ENCODE peak calls at places on chromosomes 11 and 22, in five cellular contexts. I is left ventricle myocardium inferior; R is stimulated activated CD4-positive, alpha-beta T cell treated with anti-CD3 and anti-CD28 coated beads, TNF-alpha, amount 100 ng/mL, for 24 hours; N is islet precursor cell; W is upper lobe of right lung. U is an unnamed sample.

GRCh38 chr22:35721954-35722353 is 4.3 kb downstream of the APOL5 start:
- DNase-seq in R (no peak), I (no peak), W (no peak), N (no peak), U (no peak)

GRCh38 chr22:31619611-31620300 is 42.3 kb downstream of the PISD start:
- DNase-seq in N (no peak), R (no peak), W (no peak), I (no peak), U (no peak)

GRCh38 chr22:38079804-38080203 is 4.2 kb downstream of the SLC16A8 start:
- DNase-seq in N (no peak), I (no peak), R (no peak), W (no peak), U (no peak)

GRCh38 chr11:34972892-34973291 is 56.5 kb downstream of the PDHX start:
- DNase-seq in W (no peak), R (no peak), N (no peak), I (no peak), U (no peak)

GRCh38 chr11:105109855-105110750 is 29.5 kb downstream of the CARD18 start:
- DNase-seq in N (no peak), W (no peak), R (no peak), I (no peak), U (no peak)

GRCh38 chr22:45516163-45516562 is 13.5 kb downstream of the FBLN1 start:
- DNase-seq in R (no peak), N (no peak), W (no peak), I (no peak), U (no peak)

GRCh38 chr22:24763872-24764485 is 10.5 kb downstream of the PIWIL3 start:
- DNase-seq in I (no peak), N (no peak), R (no peak), W (no peak), U (no peak)

GRCh38 chr11:20022363-20023081 is 137.8 kb downstream of the DBX1 start:
- DNase-seq in N (peak), R (no peak), I (no peak), W (no peak), U (no peak)

GRCh38 chr22:17578129-17578754 is 14.9 kb downstream of the SLC25A18 start:
- DNase-seq in R (no peak), I (peak), W (peak), N (no peak), U (no peak)